ENCODE peak calls at places on chromosomes 12 and 14, in four cellular contexts. G is HL-60, F is adrenal gland, B is prostate gland. N is an unnamed sample.

GRCh38 chr12:20800160-20800559 is 10.3 kb upstream of the SLCO1B3 start:
- DNase-seq in B (no peak), G (no peak), F (no peak), N (no peak)

GRCh38 chr14:99035268-99035667 is 236.7 kb downstream of the BCL11B start:
- DNase-seq in G (peak), F (peak), B (no peak), N (no peak)

GRCh38 chr12:14774944-14775651 is 28.2 kb downstream of the WBP11 start:
- DNase-seq in G (peak), F (peak), B (peak), N (peak)

GRCh38 chr12:27840229-27840999 is 60.4 kb upstream of the MANSC4 start:
- DNase-seq in B (no peak), G (no peak), F (no peak), N (no peak)

GRCh38 chr12:82682851-82683261 is 3.9 kb upstream of the TMTC2 start:
- DNase-seq in B (peak), G (peak), F (no peak), N (no peak)

GRCh38 chr12:121217761-121218160 is 7.8 kb downstream of the P2RX4 start:
- DNase-seq in F (no peak), B (no peak), G (no peak), N (no peak)

GRCh38 chr12:91577586-91578539 is 395.2 kb upstream of the DCN start:
- DNase-seq in F (no peak), B (no peak), G (no peak), N (no peak)

GRCh38 chr12:47553266-47553665 is 152.6 kb downstream of the RPAP3 start:
- DNase-seq in F (no peak), G (no peak), B (no peak), N (no peak)

GRCh38 chr12:124556896-124557501 is 10.4 kb downstream of the NCOR2 start:
- DNase-seq in F (no peak), G (no peak), B (no peak), N (no peak)

GRCh38 chr14:90072350-90072749 is 10.6 kb downstream of the KCNK13 start:
- DNase-seq in G (no peak), B (no peak), F (no peak), N (no peak)

GRCh38 chr14:80378084-80378483 is 166.8 kb upstream of the DIO2 start:
- DNase-seq in B (no peak), F (no peak), G (no peak), N (no peak)

GRCh38 chr12:19206493-19207077 is 77.1 kb downstream of the PLEKHA5 start:
- DNase-seq in F (no peak), B (no peak), G (no peak), N (no peak)

GRCh38 chr14:99391671-99392070 is 89.0 kb downstream of the SETD3 start:
- DNase-seq in F (no peak), B (no peak), G (no peak), N (no peak)

GRCh38 chr14:102252834-102253801 is 51.8 kb downstream of the MOK start:
- DNase-seq in G (no peak), F (peak), B (no peak), N (no peak)

GRCh38 chr14:26403760-26404159 is 194.1 kb downstream of the NOVA1 start:
- DNase-seq in G (no peak), F (no peak), B (no peak), N (no peak)

GRCh38 chr14:23009483-23009938 is 432 bp downstream of the C14orf93 start:
- DNase-seq in F (no peak), B (no peak), G (peak), N (no peak)

GRCh38 chr12:124392991-124393790 is 98.3 kb downstream of the RFLNA start:
- DNase-seq in F (peak), G (no peak), B (peak), N (no peak)

GRCh38 chr12:52914722-52915121 is 9.8 kb upstream of the KRT8 start:
- DNase-seq in G (no peak), F (no peak), B (no peak), N (no peak)

GRCh38 chr14:96614528-96614927 is 112.3 kb downstream of the PAPOLA start:
- DNase-seq in F (no peak), G (no peak), B (no peak), N (no peak)

GRCh38 chr14:72961579-72962335 is 35.5 kb downstream of the DCAF4 start:
- DNase-seq in G (no peak), F (no peak), B (no peak), N (no peak)

GRCh38 chr12:90621927-90622326 is 333.0 kb downstream of the CCER1 start:
- DNase-seq in B (no peak), F (no peak), G (no peak), N (no peak)

GRCh38 chr12:51820721-51821422 is 27.6 kb downstream of the FIGNL2 start:
- DNase-seq in G (peak), B (peak), F (no peak), N (peak)

GRCh38 chr12:795305-795704 is 42.9 kb downstream of the WNK1 start:
- DNase-seq in G (no peak), B (no peak), F (no peak), N (peak)

GRCh38 chr12:527729-528128 is 68.0 kb downstream of the B4GALNT3 start:
- DNase-seq in F (no peak), B (no peak), G (no peak), N (no peak)

GRCh38 chr12:50734409-50735263 is 29.3 kb upstream of the ATF1 start:
- DNase-seq in B (no peak), G (peak), F (no peak), N (no peak)

GRCh38 chr14:66009104-66009503 is 477.1 kb upstream of the CCDC196 start:
- DNase-seq in B (no peak), F (no peak), G (no peak), N (no peak)

GRCh38 chr12:84920331-84920730 is 7.7 kb upstream of the SLC6A15 start:
- DNase-seq in B (no peak), F (no peak), G (no peak), N (no peak)

GRCh38 chr14:55425091-55425490 is 13.5 kb upstream of the ATG14 start:
- DNase-seq in B (no peak), F (no peak), G (no peak), N (no peak)
- TF ChIP-seq CTCF in B (no peak), F (no peak), G (no peak), N (no peak)

DNA sequence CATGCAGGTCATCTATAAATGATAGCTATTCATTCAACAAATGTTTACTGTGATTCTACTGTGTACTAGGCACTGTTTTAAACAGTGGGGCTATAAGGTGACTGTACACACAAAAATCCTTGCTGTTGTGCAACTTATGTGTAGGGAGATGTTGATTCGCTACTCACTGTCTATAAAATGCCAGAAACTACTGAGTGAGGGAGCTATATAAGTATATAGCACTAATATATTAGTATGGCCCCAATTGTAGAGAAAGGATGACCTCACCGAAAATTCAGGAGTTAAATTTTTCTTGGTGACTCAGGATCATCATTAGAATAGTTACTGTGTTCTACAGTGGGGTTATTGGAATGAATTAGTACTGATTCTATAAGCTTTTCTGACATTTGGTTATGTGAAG is 117.4 kb downstream of the TGFB3 start:
- DNase-seq in B (no peak), F (no peak), G (no peak), N (no peak)
- TF ChIP-seq CTCF in B (no peak), F (no peak), G (no peak), N (no peak)

DNA sequence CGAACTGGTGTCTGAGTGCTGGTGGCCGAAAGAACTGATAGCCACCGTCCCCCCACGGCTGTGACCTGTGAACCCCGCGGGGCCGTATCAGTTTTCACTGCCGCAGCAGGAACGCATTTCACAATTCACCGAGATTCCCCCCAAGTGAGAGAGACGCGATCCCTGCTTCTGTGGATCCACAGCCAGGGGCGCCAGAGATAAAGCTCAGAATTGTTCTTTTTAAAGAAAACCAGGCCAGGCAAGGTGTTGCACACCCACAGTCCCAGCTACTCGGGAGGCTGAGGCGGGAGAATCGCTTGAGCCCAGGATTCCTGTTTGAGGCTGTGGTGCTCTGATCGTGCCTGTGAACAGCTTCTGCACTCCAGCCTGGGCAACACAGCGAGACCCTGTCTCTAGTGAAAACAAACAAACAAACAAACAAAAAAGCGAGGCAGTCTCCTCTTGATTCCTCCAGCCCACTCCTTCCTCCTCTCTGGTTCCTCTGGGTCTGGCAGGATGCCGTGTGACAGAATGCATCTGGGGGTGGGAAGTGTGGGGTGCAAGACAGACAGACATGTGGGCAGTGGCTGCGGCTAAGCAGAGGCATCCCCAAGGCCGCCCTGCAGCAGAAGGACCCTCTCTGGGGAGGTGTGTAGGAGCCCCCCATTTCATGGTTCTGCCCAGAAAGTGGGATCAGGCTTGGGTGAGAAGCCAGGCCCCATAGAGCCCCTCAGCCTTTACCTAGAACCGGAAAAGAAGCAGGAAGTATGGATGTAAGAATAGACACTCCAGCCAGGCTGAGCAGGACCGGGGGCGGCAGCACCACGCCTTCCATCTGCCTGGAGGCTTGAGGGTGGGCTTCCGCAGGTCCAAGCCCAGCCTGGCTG is 39.2 kb upstream of the PPP1R13B start:
- DNase-seq in B (no peak), G (no peak), F (no peak), N (no peak)
- TF ChIP-seq CTCF in B (no peak), G (no peak), F (no peak), N (no peak)

DNA sequence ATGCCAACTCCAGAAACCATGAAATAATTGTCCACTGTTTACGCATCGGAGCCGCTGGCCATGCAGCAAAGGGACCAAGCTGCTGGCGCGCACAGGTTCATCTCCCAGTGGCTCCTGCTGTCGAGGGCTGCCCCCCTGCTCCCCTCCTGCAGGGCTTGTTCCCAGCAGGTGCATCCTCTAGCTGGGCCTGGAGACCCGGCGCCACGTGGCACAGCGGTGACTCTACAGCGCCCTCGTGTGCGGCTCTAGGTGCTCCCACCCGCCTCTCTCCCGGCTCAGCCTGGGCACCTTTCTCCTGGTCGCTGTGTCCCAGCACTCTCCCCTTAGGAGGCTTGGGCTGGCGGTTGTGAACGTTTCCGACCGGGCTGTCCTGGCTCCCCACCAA is 37.5 kb upstream of the INF2 start:
- DNase-seq in G (no peak), B (no peak), F (no peak), N (no peak)
- TF ChIP-seq CTCF in G (no peak), B (no peak), F (no peak), N (no peak)

GRCh38 chr12:108689314-108690190 is 41.8 kb downstream of the CORO1C start:
- DNase-seq in G (peak), F (peak), B (peak), N (no peak)
- TF ChIP-seq CTCF in G (no peak), F (no peak), B (peak), N (peak)

DNA sequence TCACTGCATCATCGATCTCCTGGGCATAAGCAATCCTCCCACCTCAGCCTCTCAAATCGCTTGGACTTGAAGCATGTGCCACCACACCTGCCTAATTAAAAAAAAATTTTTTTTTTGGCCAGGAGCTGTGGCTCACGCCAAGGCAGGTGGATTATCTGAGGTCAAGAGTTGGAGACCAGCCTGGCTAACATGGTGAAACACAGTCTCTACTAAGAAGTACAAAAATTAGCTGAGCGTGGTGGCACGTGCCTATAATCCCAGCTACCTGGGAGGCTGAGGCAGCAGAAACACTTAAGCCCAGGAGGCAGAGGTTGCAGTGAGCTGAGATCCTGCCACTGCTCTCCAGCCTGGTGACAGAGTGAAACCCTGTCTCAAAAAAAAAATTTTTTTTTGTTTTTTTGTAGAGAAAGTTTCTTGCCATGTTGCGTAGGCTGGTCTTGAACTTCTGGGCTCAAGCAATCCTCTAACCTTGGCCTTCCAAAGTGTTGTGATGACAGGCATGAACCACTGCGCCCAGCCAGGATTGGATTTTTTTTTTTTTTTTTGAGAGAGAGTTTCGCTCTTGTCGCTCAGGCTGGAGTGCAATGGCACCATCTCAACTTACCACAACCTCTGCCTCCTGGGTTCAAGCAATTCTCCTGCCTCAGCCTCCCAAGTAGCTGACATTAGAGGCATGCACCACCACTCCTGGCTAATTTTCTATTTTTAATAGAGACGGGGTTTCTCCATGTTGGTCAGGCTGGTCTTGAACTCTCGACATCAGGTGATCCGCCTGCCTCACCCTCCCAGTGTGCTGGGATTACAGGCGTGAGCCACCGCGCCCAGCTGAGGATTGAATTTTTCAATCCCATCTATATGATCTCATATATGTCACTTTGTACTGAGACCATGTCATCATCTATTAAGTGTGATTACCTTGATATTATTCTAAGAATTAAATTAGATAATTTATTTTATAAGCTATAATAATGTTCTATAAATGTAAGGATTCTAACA is 12.4 kb downstream of the SLC2A3 start:
- DNase-seq in F (no peak), B (no peak), G (no peak), N (no peak)
- TF ChIP-seq CTCF in F (no peak), B (no peak), G (no peak), N (no peak)

DNA sequence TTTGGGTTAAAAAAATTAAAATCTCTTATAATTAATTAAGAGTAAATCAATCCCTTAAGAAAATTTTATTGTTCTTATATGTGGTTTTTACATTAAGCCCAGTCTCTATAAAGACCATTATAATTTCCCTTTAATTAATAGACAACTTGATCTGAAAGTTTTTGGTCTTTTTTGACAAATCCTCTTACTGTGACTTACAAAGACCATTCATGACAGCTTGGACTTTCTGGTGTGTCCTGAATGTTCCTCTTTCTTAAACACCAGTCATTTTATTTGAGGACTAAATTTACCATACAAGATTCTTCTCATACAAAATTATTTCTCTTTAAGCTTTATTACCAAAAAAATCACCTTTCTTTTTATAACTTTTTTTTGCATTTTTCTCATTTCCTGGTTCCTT is 368.3 kb downstream of the ADGRD1 start:
- DNase-seq in G (no peak), F (no peak), B (no peak), N (no peak)
- TF ChIP-seq CTCF in G (no peak), F (no peak), B (no peak), N (no peak)

GRCh38 chr14:68563256-68564131 is 229.4 kb downstream of the ZFP36L1 start:
- DNase-seq in G (no peak), F (no peak), B (peak), N (no peak)

GRCh38 chr14:68566075-68566474 is 226.8 kb downstream of the ZFP36L1 start:
- DNase-seq in G (no peak), B (peak), F (no peak), N (no peak)

GRCh38 chr14:68562911-68563255 is 230.0 kb downstream of the ZFP36L1 start:
- DNase-seq in G (no peak), B (no peak), F (no peak), N (no peak)

GRCh38 chr14:68564826-68565760 is 227.8 kb downstream of the ZFP36L1 start:
- DNase-seq in B (no peak), G (no peak), F (no peak), N (no peak)

GRCh38 chr14:68564236-68564825 is 228.5 kb downstream of the ZFP36L1 start:
- DNase-seq in G (no peak), F (no peak), B (no peak), N (no peak)
- TF ChIP-seq CTCF in G (no peak), F (no peak), B (no peak), N (no peak)

GRCh38 chr14:88698651-88699050 is 94.1 kb downstream of the EML5 start:
- DNase-seq in G (no peak), F (no peak), B (no peak), N (no peak)

DNA sequence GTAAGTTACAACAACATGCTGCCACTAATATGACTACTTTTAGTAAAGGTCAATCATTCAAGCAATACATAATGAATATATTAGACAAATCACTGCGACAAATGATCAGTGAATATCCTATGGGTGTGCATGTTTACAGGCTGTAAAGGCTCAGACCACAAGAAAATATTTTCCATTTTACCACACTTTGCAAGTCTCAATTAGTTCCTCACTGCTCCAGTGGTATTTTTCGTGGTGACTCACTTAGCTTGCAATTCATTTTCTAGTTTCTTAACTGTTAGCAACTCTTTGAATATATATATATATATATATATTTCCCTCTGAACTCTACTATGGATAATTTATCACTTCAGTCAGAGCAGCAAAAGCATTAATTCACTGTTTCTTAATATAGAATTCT is 96.9 kb downstream of the EML5 start:
- DNase-seq in G (no peak), B (no peak), F (no peak), N (no peak)
- TF ChIP-seq CTCF in G (no peak), B (no peak), F (no peak), N (no peak)

N was measured in CD4-positive, alpha-beta T cell.